ENCODE peak calls at places on chromosomes 6 and 20, in eight cellular contexts. E is astrocyte of the cerebellum, P is right lobe of liver, H is fibroblast of lung, L is cardiac fibroblast, Z is AG09319, X is sigmoid colon, V is GM23338. Y is an unnamed sample.

GRCh38 chr20:834151-834747 is 734 bp downstream of the FAM110A start:
- DNase-seq in E (no peak), L (no peak), V (peak), P (no peak), H (no peak), Z (no peak), X (no peak), Y (no peak)

GRCh38 chr20:12173333-12173732 is 255.6 kb downstream of the BTBD3 start:
- DNase-seq in X (no peak), P (no peak), E (no peak), L (no peak), V (no peak), Z (no peak), H (no peak), Y (no peak)

GRCh38 chr6:53244958-53245357 is 96.3 kb upstream of the GCM1 start:
- DNase-seq in Z (no peak), V (no peak), X (no peak), L (no peak), H (no peak), P (no peak), E (no peak), Y (no peak)

GRCh38 chr20:9223296-9223695 is 154.4 kb downstream of the PLCB4 start:
- DNase-seq in V (no peak), Z (no peak), L (no peak), P (no peak), E (no peak), X (no peak), H (no peak), Y (no peak)

GRCh38 chr20:48025061-48025515 is 239.8 kb upstream of the SULF2 start:
- DNase-seq in X (no peak), V (peak), Z (peak), H (peak), E (peak), P (no peak), L (peak), Y (no peak)

GRCh38 chr6:38497546-38497945 is 142.2 kb downstream of the BTBD9 start:
- DNase-seq in H (no peak), E (no peak), P (no peak), V (no peak), L (no peak), Z (no peak), X (no peak), Y (no peak)

GRCh38 chr6:76681781-76682180 is 609.3 kb upstream of the IMPG1 start:
- DNase-seq in E (no peak), L (peak), V (no peak), P (no peak), Z (no peak), X (no peak), H (peak), Y (no peak)

GRCh38 chr20:19913927-19914614 is 103.1 kb upstream of the NAA20 start:
- DNase-seq in E (no peak), V (no peak), Z (no peak), H (peak), L (peak), X (no peak), P (no peak), Y (no peak)

GRCh38 chr6:104710543-104711335 is 149.0 kb downstream of the HACE1 start:
- DNase-seq in V (no peak), H (no peak), P (no peak), L (peak), X (no peak), E (no peak), Z (no peak), Y (no peak)

GRCh38 chr6:107853226-107853625 is 29.1 kb upstream of the SCML4 start:
- DNase-seq in V (no peak), P (no peak), L (no peak), E (no peak), X (no peak), H (no peak), Z (no peak), Y (no peak)

GRCh38 chr6:54236984-54237383 is 71.3 kb upstream of the TINAG start:
- DNase-seq in Z (no peak), L (no peak), X (no peak), P (no peak), V (no peak), H (no peak), E (no peak), Y (no peak)

GRCh38 chr20:53926428-53927028 is 143.9 kb downstream of the BCAS1 start:
- DNase-seq in Z (peak), L (peak), P (no peak), E (peak), X (no peak), H (peak), V (no peak), Y (no peak)

GRCh38 chr20:61935926-61936700 is 129.6 kb downstream of the TAF4 start:
- DNase-seq in E (no peak), Z (no peak), L (no peak), V (no peak), X (peak), P (no peak), H (no peak), Y (no peak)

GRCh38 chr20:13333793-13334192 is 112.7 kb downstream of the ISM1 start:
- DNase-seq in P (no peak), H (no peak), Z (no peak), V (no peak), L (no peak), E (no peak), X (no peak), Y (no peak)

GRCh38 chr6:168305091-168305749 is 14.4 kb downstream of the DACT2 start:
- DNase-seq in E (no peak), X (no peak), V (no peak), L (no peak), H (no peak), P (no peak), Z (no peak), Y (no peak)

GRCh38 chr6:141203902-141204575 is 928.7 kb upstream of the GJE1 start:
- DNase-seq in P (no peak), X (no peak), H (peak), V (no peak), E (peak), L (peak), Z (no peak), Y (no peak)

GRCh38 chr20:44967207-44967807 is 995 bp downstream of the STK4 start:
- DNase-seq in Z (no peak), P (no peak), E (no peak), X (no peak), L (no peak), V (no peak), H (no peak), Y (no peak)

GRCh38 chr20:57663241-57663640 is 43.0 kb upstream of the ZBP1 start:
- DNase-seq in P (peak), V (no peak), Z (no peak), L (no peak), H (no peak), X (peak), E (no peak), Y (no peak)

GRCh38 chr20:56411759-56412472 is at the start of gene CASS4:
- DNase-seq in Z (no peak), V (no peak), H (peak), E (peak), P (no peak), X (no peak), L (peak), Y (no peak)

GRCh38 chr6:166905013-166905412 is 51.3 kb downstream of the RNASET2 start:
- DNase-seq in Z (no peak), V (no peak), X (no peak), E (no peak), L (no peak), P (no peak), H (no peak), Y (no peak)

GRCh38 chr6:20483902-20484497 is 50.3 kb upstream of the CDKAL1 start:
- DNase-seq in E (no peak), P (no peak), Z (no peak), V (peak), X (no peak), H (no peak), L (peak), Y (no peak)
- TF ChIP-seq CTCF in E (no peak), P (no peak), Z (no peak), V (peak), X (no peak), H (no peak), L (no peak), Y (no peak)

GRCh38 chr6:106055442-106055975 is 30.6 kb upstream of the PRDM1 start:
- DNase-seq in Z (no peak), L (no peak), V (no peak), H (no peak), P (no peak), X (no peak), E (no peak), Y (no peak)

GRCh38 chr6:106056738-106057390 is 29.3 kb upstream of the PRDM1 start:
- DNase-seq in E (no peak), L (no peak), P (no peak), X (no peak), V (no peak), H (no peak), Z (no peak), Y (no peak)

GRCh38 chr6:106060167-106060566 is 26.0 kb upstream of the PRDM1 start:
- DNase-seq in X (no peak), P (no peak), Z (no peak), H (no peak), E (no peak), V (no peak), L (no peak), Y (no peak)

GRCh38 chr6:106056060-106056737 is 29.9 kb upstream of the PRDM1 start:
- DNase-seq in E (no peak), Z (no peak), V (peak), P (no peak), X (no peak), L (no peak), H (no peak), Y (no peak)

DNA sequence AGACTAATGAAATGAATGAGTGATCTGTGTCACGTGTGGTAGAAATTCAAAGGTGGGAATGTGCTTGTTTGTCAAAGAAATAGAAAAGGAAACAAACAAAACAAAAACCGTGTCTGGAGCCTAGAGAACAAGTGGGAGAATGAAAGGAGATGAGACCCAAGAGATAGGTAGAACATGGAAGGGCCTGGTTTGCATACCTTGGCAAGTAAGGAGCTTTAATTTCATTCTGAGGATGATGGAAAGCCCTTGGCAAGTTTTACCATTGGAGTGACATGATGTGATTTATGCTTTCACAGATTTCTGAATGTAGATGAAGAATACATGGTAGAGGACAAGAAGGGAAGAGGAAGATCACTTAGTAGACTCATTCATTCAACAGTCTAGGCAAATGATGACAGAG is 26.8 kb upstream of the PRDM1 start:
- DNase-seq in E (no peak), L (no peak), P (no peak), X (no peak), H (no peak), V (no peak), Z (no peak), Y (no peak)
- TF ChIP-seq CTCF in E (no peak), L (no peak), P (no peak), X (no peak), H (no peak), V (no peak), Z (no peak), Y (no peak)

GRCh38 chr6:26520840-26521484 is 17.2 kb upstream of the HMGN4 start:
- DNase-seq in V (peak), H (peak), P (peak), L (peak), E (peak), Z (peak), X (peak), Y (peak)

GRCh38 chr6:26520088-26520839 is 17.9 kb upstream of the HMGN4 start:
- DNase-seq in P (no peak), V (no peak), H (no peak), L (no peak), X (peak), E (no peak), Z (no peak), Y (no peak)

GRCh38 chr6:26524722-26525360 is 13.3 kb upstream of the HMGN4 start:
- DNase-seq in H (no peak), E (no peak), V (no peak), P (no peak), X (no peak), Z (no peak), L (no peak), Y (no peak)

GRCh38 chr6:26519359-26519758 is 18.8 kb upstream of the HMGN4 start:
- DNase-seq in P (no peak), E (no peak), L (no peak), H (no peak), X (no peak), Z (no peak), V (no peak), Y (no peak)

DNA sequence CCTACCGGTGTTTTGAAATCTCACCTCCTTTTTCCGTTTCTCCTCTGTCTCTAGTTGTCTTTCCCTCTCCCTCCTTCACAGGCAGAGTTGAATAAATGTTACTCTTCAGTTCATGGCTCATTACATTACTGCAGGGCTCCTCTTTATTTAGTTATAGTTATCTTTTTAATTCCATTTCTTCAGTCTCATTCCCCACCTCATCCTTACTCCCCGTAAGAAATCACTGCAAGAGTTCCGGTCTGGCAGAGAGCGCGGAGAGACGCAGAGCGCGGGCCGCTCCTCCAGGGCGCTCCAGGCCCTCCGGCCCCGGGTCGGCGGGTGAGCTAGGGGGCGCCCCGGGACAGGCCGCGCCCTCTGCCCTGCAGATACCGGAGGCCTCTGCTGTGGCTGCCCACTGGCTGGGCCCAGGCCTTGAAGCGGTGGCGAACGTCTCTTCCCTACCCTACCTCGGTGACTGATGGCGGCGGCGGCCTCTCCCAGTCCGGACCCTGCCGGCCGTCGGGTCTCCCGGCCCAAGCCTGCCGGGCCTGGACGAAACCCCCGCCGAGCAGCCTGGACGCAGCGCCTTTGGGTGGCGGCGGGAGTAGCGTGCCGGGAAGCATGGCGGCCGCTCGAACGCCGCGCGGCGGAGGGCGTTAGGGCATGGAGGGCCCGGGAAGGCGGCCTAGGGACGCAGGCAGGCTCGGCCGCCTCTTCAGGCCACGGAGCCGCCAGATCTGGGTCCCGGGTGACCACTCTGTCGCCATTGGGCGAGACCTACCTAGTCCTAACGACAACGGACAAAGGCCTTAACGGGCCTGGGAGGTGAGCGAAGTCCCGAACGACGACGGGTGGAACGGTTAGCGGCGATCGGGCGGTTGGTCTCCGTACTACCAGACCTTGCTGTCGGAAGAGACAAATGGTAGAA is 16.4 kb upstream of the HMGN4 start:
- DNase-seq in Z (peak), H (peak), L (peak), P (peak), V (peak), E (no peak), X (peak), Y (peak)
- TF ChIP-seq CTCF in Z (peak), H (no peak), L (no peak), P (no peak), V (peak), E (peak), X (no peak), Y (peak)

DNA sequence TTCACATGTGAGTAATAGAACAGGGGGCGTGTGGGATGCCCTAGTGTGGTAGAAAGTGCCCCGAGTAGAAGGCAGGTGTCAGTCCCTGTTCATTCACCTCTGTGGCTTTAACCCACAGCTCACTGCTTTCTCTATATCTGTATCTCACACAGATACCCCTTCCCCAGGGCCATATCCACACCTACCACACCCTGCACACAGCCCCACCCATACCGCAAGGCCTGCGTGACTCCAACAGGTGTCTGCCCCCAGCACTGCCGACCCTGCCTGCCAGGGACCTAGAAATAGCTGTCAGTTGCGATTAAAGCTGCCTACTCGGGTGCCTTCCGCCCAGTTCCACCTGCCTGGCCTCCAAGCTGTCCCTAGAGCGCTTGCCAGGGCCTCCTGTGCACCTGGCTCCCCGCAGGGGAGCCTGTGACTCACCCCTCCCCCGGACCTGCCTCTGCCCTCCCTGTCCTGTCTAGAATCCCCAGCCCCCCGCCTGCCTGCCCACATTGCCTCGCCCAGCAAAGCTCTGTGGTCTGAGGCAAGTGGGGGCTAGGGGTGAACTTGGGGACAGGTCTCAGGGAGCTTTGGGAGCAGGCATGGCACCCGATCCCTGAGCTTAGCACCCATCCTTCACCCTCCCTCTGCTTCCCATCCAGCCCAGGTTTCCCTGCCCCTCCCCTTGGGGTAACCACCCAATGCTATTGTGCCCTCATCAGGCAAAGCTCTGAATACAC is 38.3 kb upstream of the ID1 start:
- DNase-seq in V (peak), L (no peak), X (no peak), P (no peak), Z (no peak), E (no peak), H (peak), Y (no peak)
- TF ChIP-seq CTCF in V (peak), L (no peak), X (no peak), P (no peak), Z (no peak), E (no peak), H (no peak), Y (no peak)

GRCh38 chr20:25179439-25180089 is 15.9 kb upstream of the ENTPD6 start:
- DNase-seq in P (no peak), Z (no peak), V (no peak), E (no peak), H (no peak), L (no peak), X (no peak), Y (no peak)
- TF ChIP-seq CTCF in P (no peak), Z (no peak), V (no peak), E (no peak), H (no peak), L (no peak), X (no peak), Y (no peak)

Y was measured in thoracic aorta.